ENCODE peak calls at places on chromosomes 7 and 10, in seven cellular contexts. B is suprapubic skin, R is testis, X is BE2C, S is cardiac muscle cell, H is AG10803, M is endothelial cell. K is an unnamed sample.

GRCh38 chr10:82150123-82150900 is 275.3 kb downstream of the NRG3 start:
- DNase-seq in B (no peak), R (peak), X (peak), S (peak), H (no peak), M (peak), K (peak)

GRCh38 chr7:147584771-147585193 is 1005.8 kb upstream of the C7orf33 start:
- DNase-seq in B (no peak), R (no peak), X (peak), S (no peak), H (no peak), M (no peak), K (peak)

GRCh38 chr7:107063245-107064120 is 19.0 kb downstream of the PRKAR2B start:
- DNase-seq in B (no peak), R (no peak), X (no peak), S (no peak), H (no peak), M (no peak), K (no peak)

GRCh38 chr7:159027803-159028455 is 116.7 kb downstream of the VIPR2 start:
- DNase-seq in B (peak), R (peak), X (no peak), S (no peak), H (no peak), M (no peak), K (no peak)

GRCh38 chr7:129857313-129857712 is 95.4 kb downstream of the UBE2H start:
- DNase-seq in B (no peak), R (no peak), X (no peak), S (no peak), H (peak), M (no peak), K (no peak)

GRCh38 chr7:20240080-20240926 is 23.1 kb upstream of the MACC1 start:
- DNase-seq in B (no peak), R (no peak), X (no peak), S (no peak), H (no peak), M (no peak), K (no peak)

GRCh38 chr10:71218046-71218832 is 5.9 kb downstream of the UNC5B start:
- DNase-seq in B (no peak), R (no peak), X (peak), S (no peak), H (peak), M (no peak), K (no peak)

GRCh38 chr10:103490986-103491314 is 2.6 kb upstream of the NEURL1 start:
- DNase-seq in B (no peak), R (no peak), X (no peak), S (no peak), H (no peak), M (no peak), K (no peak)

GRCh38 chr7:80361948-80362347 is 149.9 kb downstream of the GNAT3 start:
- DNase-seq in B (no peak), R (no peak), X (no peak), S (no peak), H (peak), M (no peak), K (no peak)

GRCh38 chr7:46449743-46450142 is 528.7 kb upstream of the IGFBP3 start:
- DNase-seq in B (no peak), R (no peak), X (no peak), S (no peak), H (no peak), M (no peak), K (no peak)

GRCh38 chr10:104505521-104506041 is 135.5 kb upstream of the SORCS3 start:
- DNase-seq in B (no peak), R (no peak), X (no peak), S (no peak), H (no peak), M (no peak), K (no peak)

GRCh38 chr7:81857385-81857784 is 87.5 kb upstream of the HGF start:
- DNase-seq in B (no peak), R (no peak), X (no peak), S (no peak), H (no peak), M (no peak), K (no peak)

GRCh38 chr10:132408823-132409666 is 12.0 kb downstream of the PWWP2B start:
- DNase-seq in B (no peak), R (no peak), X (no peak), S (no peak), H (no peak), M (no peak), K (no peak)

GRCh38 chr7:89681448-89681847 is 472.8 kb upstream of the STEAP1 start:
- DNase-seq in B (no peak), R (no peak), X (no peak), S (no peak), H (no peak), M (no peak), K (no peak)

GRCh38 chr7:66778201-66778600 is 37.7 kb downstream of the RABGEF1 start:
- DNase-seq in B (no peak), R (no peak), X (no peak), S (no peak), H (peak), M (no peak), K (no peak)

GRCh38 chr7:111820621-111821020 is 258.3 kb upstream of the IMMP2L start:
- DNase-seq in B (no peak), R (no peak), X (no peak), S (no peak), H (no peak), M (no peak), K (no peak)

GRCh38 chr7:96548664-96549063 is 161.0 kb downstream of the SEM1 start:
- DNase-seq in B (no peak), R (no peak), X (peak), S (no peak), H (no peak), M (no peak), K (no peak)

GRCh38 chr7:11331128-11332102 is 357.7 kb downstream of the PHF14 start:
- DNase-seq in B (no peak), R (no peak), X (no peak), S (no peak), H (no peak), M (no peak), K (no peak)
- TF ChIP-seq CTCF in B (no peak), R (no peak), X (no peak), S (no peak), H (no peak), M (no peak), K (no peak)

GRCh38 chr10:27537812-27538211 is 33.7 kb downstream of the RAB18 start:
- DNase-seq in B (no peak), R (no peak), X (no peak), S (no peak), H (no peak), M (no peak), K (no peak)

GRCh38 chr10:27541728-27542285 is 37.7 kb downstream of the RAB18 start:
- DNase-seq in B (no peak), R (no peak), X (no peak), S (no peak), H (no peak), M (no peak), K (no peak)

GRCh38 chr10:27542812-27543211 is 38.7 kb downstream of the RAB18 start:
- DNase-seq in B (no peak), R (no peak), X (no peak), S (no peak), H (peak), M (no peak), K (no peak)

GRCh38 chr10:27542324-27542723 is 38.2 kb downstream of the RAB18 start:
- DNase-seq in B (no peak), R (no peak), X (no peak), S (no peak), H (no peak), M (no peak), K (no peak)

GRCh38 chr10:27540672-27541071 is 36.6 kb downstream of the RAB18 start:
- DNase-seq in B (no peak), R (no peak), X (no peak), S (no peak), H (no peak), M (no peak), K (no peak)
- TF ChIP-seq CTCF in B (no peak), R (no peak), X (no peak), S (no peak), H (no peak), M (no peak), K (no peak)

DNA sequence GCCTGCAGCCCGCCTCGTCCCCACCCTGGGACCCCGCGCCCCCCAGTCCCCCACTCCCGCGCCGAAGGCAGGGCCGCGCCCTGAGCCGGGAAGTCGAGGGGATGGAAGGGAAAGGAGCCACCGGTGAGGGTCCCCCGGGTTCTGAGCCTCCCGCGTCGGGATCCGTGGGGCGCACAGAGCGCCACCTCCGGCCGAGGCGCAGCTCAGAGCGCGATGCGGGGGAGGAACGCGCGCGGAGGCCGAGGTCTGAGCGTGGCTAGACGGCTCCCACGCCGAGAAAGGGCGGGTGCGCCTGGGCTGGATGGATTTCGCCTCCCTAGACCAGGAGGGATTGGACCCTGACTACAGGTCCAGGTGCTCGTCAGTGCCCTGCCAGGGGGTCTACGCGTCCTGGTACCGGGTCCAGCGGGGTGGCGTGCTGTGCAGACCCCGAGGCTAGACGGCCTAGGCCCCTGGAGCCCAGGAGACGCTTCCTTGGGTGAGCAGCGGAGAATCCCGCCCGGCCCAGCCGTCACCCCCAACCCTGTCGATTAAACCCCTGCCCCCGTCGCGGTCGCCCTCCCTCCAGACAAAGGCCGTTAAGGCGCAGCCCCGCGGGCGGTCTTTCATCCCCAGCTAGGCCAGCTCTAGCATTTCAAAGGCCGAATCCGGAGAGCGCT is 986 bp upstream of the PDGFA start:
- DNase-seq in B (no peak), R (peak), X (no peak), S (no peak), H (no peak), M (no peak), K (no peak)
- TF ChIP-seq CTCF in B (no peak), R (no peak), X (no peak), S (peak), H (no peak), M (no peak), K (no peak)

DNA sequence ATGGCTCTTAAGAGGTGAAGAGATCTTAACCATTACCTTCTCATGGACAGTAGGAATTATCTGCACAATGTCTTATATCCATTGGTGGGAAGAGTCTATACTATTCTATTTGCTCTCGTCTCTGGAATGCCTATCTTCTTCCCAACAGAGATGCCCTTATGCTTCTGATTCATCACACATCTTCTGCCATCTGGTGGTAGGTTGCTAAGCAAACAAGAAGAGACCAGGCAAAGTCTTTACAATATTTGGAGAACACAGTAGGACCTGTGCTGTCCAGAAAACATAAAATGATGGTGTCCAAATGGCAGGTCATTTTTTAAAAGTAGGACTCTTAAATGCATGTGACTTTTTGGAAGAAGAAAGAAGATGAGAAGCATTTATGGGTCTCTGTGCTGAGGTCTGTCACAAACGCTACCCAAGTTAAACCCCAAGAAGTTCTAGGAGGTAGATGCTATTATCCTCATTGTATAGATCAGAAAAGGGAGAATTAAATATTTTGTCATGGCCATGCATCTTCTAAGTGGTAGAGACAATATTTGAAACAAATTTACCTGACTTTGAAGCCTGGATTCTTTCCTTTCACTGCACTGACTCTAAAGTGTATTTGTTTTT is 67.8 kb upstream of the NXPH1 start:
- DNase-seq in B (no peak), R (no peak), X (peak), S (peak), H (no peak), M (peak), K (no peak)
- TF ChIP-seq CTCF in B (no peak), R (no peak), X (peak), S (no peak), H (no peak), M (no peak), K (peak)

DNA sequence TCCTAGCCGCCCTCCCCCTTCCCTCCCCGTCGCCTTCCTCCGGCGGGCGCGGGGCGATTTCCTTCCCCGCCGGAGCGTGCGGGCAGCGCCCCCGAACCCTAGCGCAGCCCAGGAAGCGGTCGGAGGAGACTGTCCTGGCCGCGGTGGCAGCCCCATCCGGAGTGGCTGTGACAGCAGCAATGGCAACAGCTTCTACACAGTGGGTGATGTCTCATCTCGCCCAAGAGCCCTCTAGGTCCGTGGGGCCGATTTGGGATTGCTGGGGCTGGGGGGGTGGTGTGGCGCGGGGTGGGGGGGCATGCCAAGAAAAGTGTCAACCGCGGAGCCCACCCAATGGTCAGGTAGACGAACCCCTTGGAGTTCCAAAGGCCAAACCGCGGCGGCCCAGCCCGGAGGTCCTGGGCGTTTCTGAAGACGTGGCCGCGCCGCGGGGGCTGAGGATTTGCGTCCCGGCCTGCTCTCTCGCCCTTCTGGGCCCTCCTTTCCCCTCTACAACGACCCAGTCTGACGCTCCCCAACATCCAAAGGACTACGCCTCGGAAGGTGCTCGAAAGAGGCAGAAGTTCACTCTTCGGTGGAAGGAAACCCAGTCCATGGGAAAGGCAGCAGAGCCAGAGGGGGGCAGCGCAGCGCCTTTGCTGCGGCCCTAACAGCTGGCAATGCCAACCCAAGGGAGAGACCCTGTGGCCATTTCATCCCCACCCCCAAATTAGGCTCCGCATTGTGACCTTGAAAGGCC is 603 bp upstream of the TWIST1 start:
- DNase-seq in B (no peak), R (no peak), X (no peak), S (peak), H (no peak), M (peak), K (no peak)
- TF ChIP-seq CTCF in B (no peak), R (no peak), X (peak), S (peak), H (peak), M (no peak), K (no peak)

GRCh38 chr10:22005763-22006162 is 2.2 kb upstream of the DNAJC1 start:
- DNase-seq in B (no peak), R (no peak), X (no peak), S (no peak), H (no peak), M (no peak), K (no peak)

GRCh38 chr10:22006379-22006884 is 2.9 kb upstream of the DNAJC1 start:
- DNase-seq in B (no peak), R (no peak), X (no peak), S (no peak), H (no peak), M (no peak), K (no peak)

GRCh38 chr10:22016046-22016705 is 12.6 kb upstream of the DNAJC1 start:
- DNase-seq in B (no peak), R (no peak), X (no peak), S (no peak), H (no peak), M (no peak), K (no peak)

GRCh38 chr10:22010973-22011408 is 7.5 kb upstream of the DNAJC1 start:
- DNase-seq in B (no peak), R (no peak), X (no peak), S (peak), H (peak), M (no peak), K (no peak)
- TF ChIP-seq CTCF in B (no peak), R (no peak), X (peak), S (peak), H (peak), M (peak), K (peak)

DNA sequence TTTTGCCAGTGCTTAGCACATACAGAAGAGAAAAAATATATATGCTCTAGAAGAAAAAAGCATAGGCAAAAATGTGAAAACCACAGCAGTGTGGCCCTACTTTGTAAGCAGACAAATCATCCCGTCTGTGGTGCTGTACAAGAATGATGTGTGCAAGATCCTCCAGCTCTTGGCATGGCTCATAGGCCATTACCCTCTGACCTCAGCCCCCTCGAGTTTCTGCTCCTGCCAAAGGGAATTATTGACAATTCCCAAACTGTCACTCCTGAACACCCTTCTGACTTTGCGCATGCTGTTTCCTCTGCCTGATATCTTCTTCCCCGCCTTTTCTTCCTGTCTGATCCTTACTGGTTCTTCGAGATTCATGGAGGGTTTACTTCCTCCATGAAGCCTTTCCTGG is 27.1 kb downstream of the PLA2G12B start:
- DNase-seq in B (no peak), R (no peak), X (no peak), S (no peak), H (no peak), M (no peak), K (no peak)
- TF ChIP-seq CTCF in B (no peak), R (no peak), X (no peak), S (no peak), H (no peak), M (no peak), K (no peak)

GRCh38 chr7:138904122-138904435 is 77.1 kb downstream of the KIAA1549 start:
- DNase-seq in B (no peak), R (no peak), X (no peak), S (no peak), H (no peak), M (no peak), K (no peak)

GRCh38 chr7:138898255-138898654 is 82.9 kb downstream of the KIAA1549 start:
- DNase-seq in B (no peak), R (no peak), X (no peak), S (no peak), H (no peak), M (no peak), K (no peak)

GRCh38 chr7:138907438-138907837 is 73.8 kb downstream of the KIAA1549 start:
- DNase-seq in B (no peak), R (no peak), X (no peak), S (no peak), H (no peak), M (no peak), K (no peak)

GRCh38 chr7:138900040-138900828 is 81.0 kb downstream of the KIAA1549 start:
- DNase-seq in B (no peak), R (no peak), X (no peak), S (no peak), H (no peak), M (no peak), K (no peak)

DNA sequence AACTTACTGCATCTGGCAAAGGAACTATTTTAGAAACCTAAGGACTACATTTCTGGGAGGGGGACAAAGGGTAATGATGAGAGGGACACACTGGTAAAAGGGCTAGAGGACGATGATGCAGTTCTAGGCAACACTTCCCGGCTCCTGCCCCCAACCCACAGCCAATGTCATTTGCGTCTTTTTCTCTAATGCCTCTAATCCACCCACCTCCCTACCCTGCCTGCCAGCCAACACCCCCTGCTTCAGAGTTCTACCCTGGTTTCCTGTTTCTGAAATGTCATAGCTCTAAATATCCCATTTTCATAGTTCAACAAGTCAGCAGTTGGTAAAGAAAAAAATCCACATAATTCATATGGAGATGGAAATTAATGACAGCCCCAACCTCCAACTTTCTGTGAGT is 79.0 kb downstream of the KIAA1549 start:
- DNase-seq in B (no peak), R (no peak), X (no peak), S (no peak), H (no peak), M (no peak), K (no peak)
- TF ChIP-seq CTCF in B (no peak), R (no peak), X (no peak), S (no peak), H (no peak), M (no peak), K (no peak)

GRCh38 chr10:34723746-34724145 is 91.3 kb downstream of the PARD3 start:
- DNase-seq in B (no peak), R (peak), X (no peak), S (peak), H (peak), M (peak), K (no peak)
- TF ChIP-seq CTCF in B (no peak), R (peak), X (peak), S (peak), H (peak), M (no peak), K (no peak)